ENCODE peak calls at places on chromosome 18, in four cellular contexts. One of them, this sample, is unnamed.

GRCh38 chr18:59885579-59886163 is 14.1 kb upstream of the PMAIP1 start:
- DNase-seq in G401: no peak
- DNase-seq in stimulated activated CD4-positive, alpha-beta T cell treated with anti-CD3 and anti-CD28 coated beads, Interleukin-12 subunit alpha, Interleukin-12 subunit beta, amount 100 ng/mL, for 4 hours: no peak
- DNase-seq in heart left ventricle: no peak
- DNase-seq in this sample: no peak

GRCh38 chr18:79553696-79554095 is 125.9 kb upstream of the CTDP1 start:
- DNase-seq in heart left ventricle: no peak
- DNase-seq in stimulated activated CD4-positive, alpha-beta T cell treated with anti-CD3 and anti-CD28 coated beads, Interleukin-12 subunit alpha, Interleukin-12 subunit beta, amount 100 ng/mL, for 4 hours: no peak
- DNase-seq in G401: no peak
- DNase-seq in this sample: no peak

GRCh38 chr18:46474487-46475366 is 182.3 kb downstream of the LOXHD1 start:
- DNase-seq in G401: peak; percentile 51
- DNase-seq in heart left ventricle: no peak
- DNase-seq in stimulated activated CD4-positive, alpha-beta T cell treated with anti-CD3 and anti-CD28 coated beads, Interleukin-12 subunit alpha, Interleukin-12 subunit beta, amount 100 ng/mL, for 4 hours: no peak
- DNase-seq in this sample: no peak

GRCh38 chr18:55302337-55302833 is 285.6 kb downstream of the TCF4 start:
- DNase-seq in heart left ventricle: peak; percentile 22
- DNase-seq in stimulated activated CD4-positive, alpha-beta T cell treated with anti-CD3 and anti-CD28 coated beads, Interleukin-12 subunit alpha, Interleukin-12 subunit beta, amount 100 ng/mL, for 4 hours: no peak
- DNase-seq in G401: peak; percentile 29
- DNase-seq in this sample: no peak

GRCh38 chr18:44725300-44726096 is 44.8 kb downstream of the SETBP1 start:
- DNase-seq in stimulated activated CD4-positive, alpha-beta T cell treated with anti-CD3 and anti-CD28 coated beads, Interleukin-12 subunit alpha, Interleukin-12 subunit beta, amount 100 ng/mL, for 4 hours: peak; percentile 54
- DNase-seq in heart left ventricle: peak; percentile 43
- DNase-seq in G401: no peak
- DNase-seq in this sample: no peak

GRCh38 chr18:46569211-46569610 is 87.8 kb downstream of the LOXHD1 start:
- DNase-seq in G401: no peak
- DNase-seq in heart left ventricle: no peak
- DNase-seq in stimulated activated CD4-positive, alpha-beta T cell treated with anti-CD3 and anti-CD28 coated beads, Interleukin-12 subunit alpha, Interleukin-12 subunit beta, amount 100 ng/mL, for 4 hours: no peak
- DNase-seq in this sample: no peak

GRCh38 chr18:79912409-79912991 is 39.0 kb downstream of the SLC66A2 start:
- DNase-seq in stimulated activated CD4-positive, alpha-beta T cell treated with anti-CD3 and anti-CD28 coated beads, Interleukin-12 subunit alpha, Interleukin-12 subunit beta, amount 100 ng/mL, for 4 hours: no peak
- DNase-seq in G401: peak; percentile 73
- DNase-seq in heart left ventricle: no peak
- DNase-seq in this sample: no peak

GRCh38 chr18:37412757-37413156 is 152.8 kb downstream of the CELF4 start:
- DNase-seq in G401: no peak
- DNase-seq in stimulated activated CD4-positive, alpha-beta T cell treated with anti-CD3 and anti-CD28 coated beads, Interleukin-12 subunit alpha, Interleukin-12 subunit beta, amount 100 ng/mL, for 4 hours: no peak
- DNase-seq in heart left ventricle: no peak
- DNase-seq in this sample: no peak

GRCh38 chr18:79955302-79956075 is 4.0 kb upstream of the SLC66A2 start:
- DNase-seq in heart left ventricle: no peak
- DNase-seq in G401: no peak
- DNase-seq in stimulated activated CD4-positive, alpha-beta T cell treated with anti-CD3 and anti-CD28 coated beads, Interleukin-12 subunit alpha, Interleukin-12 subunit beta, amount 100 ng/mL, for 4 hours: no peak
- DNase-seq in this sample: no peak

GRCh38 chr18:46333371-46334199 is 229.4 kb downstream of the HAUS1 start:
- DNase-seq in G401: peak; percentile 75
- DNase-seq in heart left ventricle: peak; percentile 64
- DNase-seq in stimulated activated CD4-positive, alpha-beta T cell treated with anti-CD3 and anti-CD28 coated beads, Interleukin-12 subunit alpha, Interleukin-12 subunit beta, amount 100 ng/mL, for 4 hours: no peak
- DNase-seq in this sample: peak; percentile 28

GRCh38 chr18:45348974-45349373 is 266.3 kb upstream of the SLC14A2 start:
- DNase-seq in G401: no peak
- DNase-seq in heart left ventricle: no peak
- DNase-seq in stimulated activated CD4-positive, alpha-beta T cell treated with anti-CD3 and anti-CD28 coated beads, Interleukin-12 subunit alpha, Interleukin-12 subunit beta, amount 100 ng/mL, for 4 hours: no peak
- DNase-seq in this sample: no peak

GRCh38 chr18:70659026-70659726 is 370.3 kb downstream of the SOCS6 start:
- DNase-seq in G401: no peak
- DNase-seq in heart left ventricle: no peak
- DNase-seq in stimulated activated CD4-positive, alpha-beta T cell treated with anti-CD3 and anti-CD28 coated beads, Interleukin-12 subunit alpha, Interleukin-12 subunit beta, amount 100 ng/mL, for 4 hours: no peak
- DNase-seq in this sample: peak; percentile 60

GRCh38 chr18:50203801-50204604 is 9.1 kb upstream of the MYO5B start:
- DNase-seq in G401: peak; percentile 74
- DNase-seq in stimulated activated CD4-positive, alpha-beta T cell treated with anti-CD3 and anti-CD28 coated beads, Interleukin-12 subunit alpha, Interleukin-12 subunit beta, amount 100 ng/mL, for 4 hours: no peak
- DNase-seq in heart left ventricle: no peak
- DNase-seq in this sample: peak; percentile 41

GRCh38 chr18:45997689-45998088 is 30.6 kb upstream of the EPG5 start:
- DNase-seq in heart left ventricle: no peak
- DNase-seq in stimulated activated CD4-positive, alpha-beta T cell treated with anti-CD3 and anti-CD28 coated beads, Interleukin-12 subunit alpha, Interleukin-12 subunit beta, amount 100 ng/mL, for 4 hours: peak; percentile 9
- DNase-seq in G401: no peak
- DNase-seq in this sample: no peak

GRCh38 chr18:13629841-13630747 is 96.3 kb downstream of the FAM210A start:
- DNase-seq in heart left ventricle: peak; percentile 63
- DNase-seq in G401: peak; percentile 89
- DNase-seq in stimulated activated CD4-positive, alpha-beta T cell treated with anti-CD3 and anti-CD28 coated beads, Interleukin-12 subunit alpha, Interleukin-12 subunit beta, amount 100 ng/mL, for 4 hours: peak; percentile 31
- DNase-seq in this sample: peak; percentile 44

GRCh38 chr18:12702221-12703095 is at the start of the genes CEP76 and PSMG2:
- DNase-seq in stimulated activated CD4-positive, alpha-beta T cell treated with anti-CD3 and anti-CD28 coated beads, Interleukin-12 subunit alpha, Interleukin-12 subunit beta, amount 100 ng/mL, for 4 hours: peak; percentile 77
- DNase-seq in G401: peak; percentile 88
- DNase-seq in heart left ventricle: peak; percentile 97
- DNase-seq in this sample: peak; percentile 97

GRCh38 chr18:525066-525797 is 24.7 kb upstream of the COLEC12 start:
- DNase-seq in stimulated activated CD4-positive, alpha-beta T cell treated with anti-CD3 and anti-CD28 coated beads, Interleukin-12 subunit alpha, Interleukin-12 subunit beta, amount 100 ng/mL, for 4 hours: no peak
- DNase-seq in heart left ventricle: no peak
- DNase-seq in G401: no peak
- DNase-seq in this sample: no peak

GRCh38 chr18:23072079-23072478 is 63.2 kb upstream of the CABLES1 start:
- DNase-seq in heart left ventricle: no peak
- DNase-seq in stimulated activated CD4-positive, alpha-beta T cell treated with anti-CD3 and anti-CD28 coated beads, Interleukin-12 subunit alpha, Interleukin-12 subunit beta, amount 100 ng/mL, for 4 hours: no peak
- DNase-seq in G401: no peak
- DNase-seq in this sample: no peak

This sample was measured in erythroblast.